ENCODE peak calls at places on chromosomes 4 and X, in four cellular contexts. X, U, M and V are unnamed samples.

GRCh38 chrX:128698528-128698927 is 646.3 kb upstream of the ACTRT1 start:
- DNase-seq in U (no peak), M (no peak), X (no peak), V (no peak)

GRCh38 chr4:6441202-6441582 is 31.2 kb downstream of the PPP2R2C start:
- DNase-seq in X (no peak), U (no peak), M (no peak), V (no peak)

GRCh38 chr4:177485528-177485927 is 43.3 kb upstream of the AGA start:
- DNase-seq in U (no peak), X (no peak), M (peak; percentile 22), V (peak; percentile 57)

GRCh38 chr4:80361329-80361900 is 25.9 kb downstream of the CFAP299 start:
- DNase-seq in M (peak; percentile 28), U (no peak), X (no peak), V (peak; percentile 69)

GRCh38 chr4:12924253-12924652 is 559.9 kb downstream of the RAB28 start:
- DNase-seq in X (no peak), U (no peak), M (no peak), V (no peak)

GRCh38 chr4:77893451-77893850 is 30.8 kb downstream of the MRPL1 start:
- DNase-seq in X (no peak), U (no peak), M (no peak), V (no peak)

GRCh38 chr4:94676910-94677309 is 80.8 kb upstream of the BMPR1B start:
- DNase-seq in M (peak; percentile 81), U (no peak), X (no peak), V (no peak)

GRCh38 chr4:566508-567295 is 9.4 kb downstream of the TMEM271 start:
- DNase-seq in X (no peak), M (no peak), U (no peak), V (no peak)

GRCh38 chr4:176872461-176872860 is 79.7 kb upstream of the VEGFC start:
- DNase-seq in M (no peak), X (no peak), U (no peak), V (peak; percentile 8)

GRCh38 chrX:70509078-70509477 is 64.4 kb downstream of the DLG3 start:
- DNase-seq in M (no peak), U (no peak), X (no peak), V (no peak)

GRCh38 chrX:13371191-13371590 is 51.3 kb upstream of the ATXN3L start:
- DNase-seq in U (no peak), X (no peak), M (no peak), V (peak; percentile 47)

GRCh38 chr4:150136036-150136435 is 57.8 kb downstream of the DCLK2 start:
- DNase-seq in X (no peak), U (no peak), M (peak; percentile 68), V (peak; percentile 38)

DNA sequence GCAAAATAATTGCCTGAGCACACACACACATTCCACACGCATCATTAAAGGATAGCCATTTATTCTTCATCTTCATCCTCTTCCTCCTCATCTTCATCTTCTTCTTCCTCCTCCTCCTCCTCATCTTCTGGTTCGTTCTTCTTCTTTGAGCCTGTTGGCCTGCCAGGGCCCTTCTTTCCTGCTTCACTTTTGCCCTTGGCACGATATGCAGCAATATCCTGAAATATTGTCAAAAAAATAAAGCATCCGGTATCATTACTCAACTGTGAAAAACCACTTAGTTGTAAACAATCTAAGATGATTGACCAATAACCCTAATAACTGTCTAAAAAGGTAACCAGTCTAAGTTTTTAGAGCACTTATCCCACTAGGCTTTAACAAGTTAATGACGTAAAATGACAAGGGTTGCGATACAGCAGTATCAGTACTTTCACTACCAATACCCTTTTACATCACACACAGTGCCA is 2.1 kb downstream of the HMGB2 start:
- DNase-seq in M (peak; percentile 50), U (no peak), X (no peak), V (peak; percentile 41)
- H3K4me3 ChIP-seq in M (peak overlapping the region; percentile 94), U (no peak overlapping the region), X (peak overlapping the region; percentile 90), V (peak overlapping the region; percentile 94)

GRCh38 chr4:25878676-25879075 is 15.9 kb upstream of the SEL1L3 start:
- DNase-seq in U (no peak), X (no peak), M (no peak), V (no peak)
- H3K4me3 ChIP-seq in U (no peak overlapping the region), X (no peak overlapping the region), M (no peak overlapping the region), V (no peak overlapping the region)

GRCh38 chr4:87650938-87651337 is 858 bp downstream of the DMP1 start:
- DNase-seq in M (no peak), X (no peak), U (no peak), V (no peak)
- H3K4me3 ChIP-seq in M (no peak overlapping the region), X (no peak overlapping the region), U (no peak overlapping the region), V (no peak overlapping the region)

GRCh38 chr4:154329939-154330338 is 161.7 kb downstream of the DCHS2 start:
- DNase-seq in U (no peak), M (peak; percentile 75), X (peak; percentile 80), V (peak; percentile 65)

GRCh38 chr4:154328030-154328429 is 163.6 kb downstream of the DCHS2 start:
- DNase-seq in X (no peak), M (no peak), U (no peak), V (no peak)

GRCh38 chr4:154335588-154335987 is 156.0 kb downstream of the DCHS2 start:
- DNase-seq in U (no peak), X (no peak), M (no peak), V (no peak)

GRCh38 chr4:154329268-154329858 is 162.2 kb downstream of the DCHS2 start:
- DNase-seq in U (no peak), X (peak; percentile 22), M (peak; percentile 35), V (peak; percentile 44)

GRCh38 chr4:154332681-154333421 is 158.7 kb downstream of the DCHS2 start:
- DNase-seq in X (peak; percentile 41), M (no peak), U (peak; percentile 23), V (no peak)
- H3K4me3 ChIP-seq in X (no peak overlapping the region), M (no peak overlapping the region), U (peak overlapping the region; percentile 25), V (no peak overlapping the region)

DNA sequence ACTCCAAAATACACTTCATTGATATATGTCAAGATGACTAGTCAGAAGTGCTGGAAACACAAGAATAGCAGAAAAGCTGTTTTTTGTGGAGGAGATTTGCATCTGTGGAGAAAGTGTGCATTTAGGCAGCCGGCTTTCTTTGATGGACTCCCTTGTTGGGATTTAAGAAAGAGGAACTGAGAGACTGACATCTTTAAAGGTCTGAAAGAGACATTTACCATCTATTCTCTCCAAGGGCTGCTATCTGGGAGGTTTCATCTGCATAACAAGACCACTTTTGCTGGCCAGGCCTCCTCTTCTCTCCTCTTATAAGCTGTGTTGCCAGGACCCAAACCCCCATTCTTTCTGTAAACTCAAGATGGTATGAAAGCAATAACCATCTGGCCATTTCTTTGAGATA is 1065.0 kb downstream of the NLGN4X start:
- DNase-seq in U (no peak), M (no peak), X (no peak), V (no peak)
- H3K4me3 ChIP-seq in U (no peak overlapping the region), M (no peak overlapping the region), X (no peak overlapping the region), V (no peak overlapping the region)